ENCODE peak calls at places on chromosomes 5 and 9, in six cellular contexts. S is A549, Y is upper lobe of left lung, C is K562, F is GM12878, Z is HepG2. P is an unnamed sample.
A peak's percentile ranks its signal among the peaks of the same experiment; 100 is the strongest.

GRCh38 chr5:53766683-53767082 is 206.2 kb downstream of the NDUFS4 start:
- ATAC-seq in Z (peak; percentile 82), Y (no peak), C (no peak), F (no peak), S (no peak), P (no peak)

GRCh38 chr5:156893517-156893916 is 43.4 kb downstream of the PPP1R2B start:
- ATAC-seq in C (no peak), Y (no peak), S (no peak), F (peak; percentile 82), Z (no peak), P (no peak)

GRCh38 chr5:111233050-111233370 is 8.8 kb downstream of the CAMK4 start:
- ATAC-seq in C (no peak), Y (no peak), S (no peak), Z (no peak), F (peak; percentile 2), P (no peak)

GRCh38 chr5:173016621-173017046 is 33.1 kb downstream of the ATP6V0E1 start:
- ATAC-seq in S (peak; percentile 74), F (no peak), Z (peak; percentile 82), Y (peak; percentile 84), C (no peak), P (peak; percentile 86)

GRCh38 chr5:141941307-141941706 is 16.7 kb downstream of the PCDH12 start:
- ATAC-seq in C (no peak), F (peak; percentile 26), S (peak; percentile 7), Z (no peak), Y (peak; percentile 41), P (peak; percentile 43)

GRCh38 chr9:107994638-107995037 is 505.1 kb upstream of the KLF4 start:
- ATAC-seq in F (no peak), S (no peak), Z (no peak), C (no peak), Y (peak; percentile 40), P (no peak)

GRCh38 chr9:33184947-33185346 is 17.8 kb upstream of the B4GALT1 start:
- ATAC-seq in Y (peak; percentile 19), F (no peak), Z (no peak), S (no peak), C (peak; percentile 67), P (no peak)

GRCh38 chr5:31701642-31702041 is 62.7 kb downstream of the PDZD2 start:
- ATAC-seq in Y (no peak), F (no peak), C (no peak), S (no peak), Z (no peak), P (no peak)

GRCh38 chr5:932628-933250 is 40.1 kb downstream of the TRIP13 start:
- ATAC-seq in C (no peak), Y (peak; percentile 40), S (no peak), Z (no peak), F (no peak), P (peak; percentile 85)

GRCh38 chr9:70418822-70419545 is 4.5 kb upstream of the KLF9 start:
- ATAC-seq in F (peak; percentile 79), S (peak; percentile 55), C (peak; percentile 73), Z (peak; percentile 68), Y (peak; percentile 70), P (peak; percentile 66)
- TF ChIP-seq POLR2A in F (peak; percentile 54), S (peak; percentile 36), C (peak; percentile 69), Z (no peak), Y (no peak), P (peak; percentile 97)

GRCh38 chr5:160008877-160009590 is at the start of gene TTC1:
- ATAC-seq in Y (peak; percentile 99), C (peak; percentile 97), F (peak; percentile 98), Z (peak; percentile 98), S (peak; percentile 99), P (peak; percentile 99)
- TF ChIP-seq EP300 in Y (no peak), C (no peak), F (peak; percentile 52), Z (peak; percentile 26), S (no peak), P (no peak)

DNA sequence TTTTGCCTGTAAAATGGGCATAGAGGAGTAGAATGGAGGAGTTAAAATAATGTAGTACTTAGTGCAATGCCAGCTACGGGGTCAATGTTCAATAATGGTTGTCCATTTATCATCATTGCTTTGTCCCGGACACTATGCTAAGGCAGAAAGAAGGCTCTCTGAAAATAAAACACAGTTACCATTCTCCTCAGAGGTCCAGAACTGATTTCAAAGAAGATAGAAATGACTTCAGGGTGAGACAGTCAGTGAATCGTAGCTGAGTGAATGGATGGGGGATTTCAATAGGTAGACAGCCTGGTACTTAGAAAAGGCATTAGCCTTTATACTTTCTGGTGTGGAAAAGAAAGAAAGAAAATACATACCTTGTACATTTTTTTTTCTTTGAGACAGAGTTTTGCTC is 1.2 kb upstream of the AK3 start:
- ATAC-seq in S (no peak), Y (no peak), F (no peak), Z (no peak), C (no peak), P (no peak)
- H3K4me3 ChIP-seq in S (no peak overlapping the region), Y (no peak overlapping the region), F (no peak overlapping the region), Z (peak overlapping the region; percentile 98), C (peak overlapping the region; percentile 89), P (no peak overlapping the region)

GRCh38 chr9:18142964-18143363 is 331.0 kb upstream of the ADAMTSL1 start:
- ATAC-seq in F (no peak), Z (peak; percentile 43), S (no peak), Y (no peak), C (no peak), P (no peak)

GRCh38 chr9:18149457-18150011 is 324.4 kb upstream of the ADAMTSL1 start:
- ATAC-seq in S (no peak), F (no peak), Y (no peak), Z (no peak), C (no peak), P (no peak)

GRCh38 chr9:18141681-18142080 is 332.3 kb upstream of the ADAMTSL1 start:
- ATAC-seq in Y (no peak), Z (no peak), S (no peak), F (no peak), C (no peak), P (no peak)

DNA sequence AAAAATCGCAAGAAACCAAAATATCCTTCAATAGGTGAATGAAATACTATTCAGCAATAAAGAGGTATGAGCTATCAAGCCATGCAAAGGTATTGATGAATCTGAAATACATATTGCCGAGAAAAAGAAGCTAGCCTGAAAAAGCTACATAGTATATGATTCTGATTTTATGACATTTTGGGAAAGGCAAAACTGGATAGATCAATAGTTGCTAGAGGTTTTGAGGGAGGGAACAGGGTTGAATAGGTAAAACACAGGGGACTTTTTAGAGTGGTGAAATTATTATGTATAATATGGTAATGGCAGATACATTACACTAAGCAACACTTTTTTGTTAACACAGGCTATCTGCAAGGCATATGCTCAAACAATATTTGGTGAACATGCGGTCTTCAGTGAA is 327.6 kb upstream of the ADAMTSL1 start:
- ATAC-seq in C (no peak), S (no peak), Z (no peak), F (no peak), Y (no peak), P (no peak)
- TF ChIP-seq POLR2A in C (no peak), S (no peak), Z (no peak), F (no peak), Y (no peak), P (no peak)

DNA sequence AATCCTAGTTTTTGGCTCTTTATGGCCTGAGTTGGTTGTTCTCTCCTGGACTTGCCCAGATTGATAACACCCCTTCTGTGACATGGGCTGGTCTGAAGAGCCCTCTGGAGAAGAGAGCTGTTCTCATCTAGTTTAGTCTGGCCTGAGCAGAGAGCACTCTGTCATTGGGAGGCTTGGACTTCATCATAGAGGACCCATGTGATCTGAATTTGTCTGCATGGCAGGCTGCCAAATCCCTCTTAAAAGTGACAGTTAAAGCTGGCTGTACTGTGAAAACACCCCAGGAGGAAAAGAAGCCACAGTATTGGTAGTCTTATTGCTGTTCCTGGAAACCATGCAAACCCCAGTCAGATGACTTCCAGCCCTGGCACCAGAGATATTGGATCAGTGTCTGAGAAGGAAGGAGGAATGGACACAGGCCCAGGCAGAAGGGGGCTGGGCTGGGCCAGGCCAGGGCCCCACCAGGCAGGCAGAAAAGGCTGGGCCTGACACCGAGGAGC is 3.7 kb upstream of the WDR31 start:
- ATAC-seq in F (no peak), C (peak; percentile 69), Z (no peak), S (no peak), Y (peak; percentile 4), P (peak; percentile 69)
- TF ChIP-seq EP300 in F (no peak), C (peak; percentile 6), Z (no peak), S (no peak), Y (no peak), P (no peak)

GRCh38 chr5:177358333-177358939 is 712 bp downstream of the RGS14 start:
- ATAC-seq in S (no peak), Y (no peak), Z (peak; percentile 6), F (peak; percentile 2), C (no peak), P (no peak)

GRCh38 chr5:177355162-177355867 is 2.4 kb upstream of the RGS14 start:
- ATAC-seq in Y (no peak), Z (no peak), S (no peak), F (no peak), C (no peak), P (no peak)

GRCh38 chr5:177355868-177356168 is 1.9 kb upstream of the RGS14 start:
- ATAC-seq in F (no peak), C (no peak), Z (no peak), S (no peak), Y (no peak), P (no peak)

GRCh38 chr5:177357459-177358332 is at the start of gene RGS14:
- ATAC-seq in Y (peak; percentile 87), F (peak; percentile 91), Z (no peak), S (no peak), C (peak; percentile 62), P (peak; percentile 56)

DNA sequence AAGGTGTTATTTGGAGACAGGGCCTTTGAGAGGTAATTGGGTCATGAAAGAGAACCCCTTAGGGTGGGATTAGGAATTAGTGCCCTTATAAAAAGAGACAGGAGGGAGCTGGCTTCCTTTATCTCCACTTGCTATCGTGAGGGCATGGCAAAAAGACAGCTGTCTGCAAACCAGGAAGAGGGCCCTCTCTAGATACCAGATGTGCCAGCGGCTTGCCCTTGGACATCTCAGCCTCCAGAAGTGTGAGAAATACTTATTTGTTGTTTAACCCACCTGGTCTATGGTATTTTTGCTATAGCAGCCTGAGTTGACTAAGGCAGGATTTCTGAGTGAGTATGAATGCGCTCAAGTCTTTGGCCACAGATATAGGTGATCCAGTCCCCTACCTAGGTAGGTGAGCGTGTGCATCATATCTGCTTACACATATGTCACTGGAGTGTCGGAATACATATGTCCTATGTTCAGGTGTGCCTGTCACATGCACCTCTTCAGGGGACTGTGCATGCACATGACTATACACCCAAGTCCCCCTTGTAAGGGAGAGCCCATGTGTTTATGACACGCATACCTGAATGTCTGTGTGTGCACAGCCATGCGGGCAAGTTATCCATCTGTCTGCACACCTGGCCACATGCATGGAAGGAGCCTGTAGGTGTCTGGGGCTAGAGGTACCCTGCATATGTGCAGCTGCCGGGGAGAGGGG is 817 bp upstream of the RGS14 start:
- ATAC-seq in C (no peak), Z (no peak), S (no peak), F (no peak), Y (no peak), P (no peak)
- H3K4me3 ChIP-seq in C (no peak overlapping the region), Z (no peak overlapping the region), S (no peak overlapping the region), F (peak overlapping the region; percentile 99), Y (no peak overlapping the region), P (no peak overlapping the region)

P was measured in gastroesophageal sphincter.